ENCODE peak calls at places on chromosomes 13 and 19, in eight cellular contexts. K is cardiac fibroblast, W is ascending aorta, U is tibial artery, L is heart left ventricle, B is WTC11, T is psoas muscle, N is fibroblast of mammary gland. X is an unnamed sample.

GRCh38 chr19:13146763-13147563 is 3.2 kb downstream of the STX10 start:
- DNase-seq in K (peak; percentile 79), W (no peak), U (no peak), L (no peak), B (no peak), T (no peak), N (peak; percentile 80), X (no peak)

GRCh38 chr19:32012206-32012605 is 333.2 kb upstream of the ZNF507 start:
- DNase-seq in K (no peak), W (no peak), U (no peak), L (no peak), B (no peak), T (no peak), N (no peak), X (no peak)

GRCh38 chr13:110506859-110507566 is 54.5 kb downstream of the RAB20 start:
- DNase-seq in K (peak; percentile 45), W (peak; percentile 89), U (peak; percentile 94), L (peak; percentile 87), B (no peak), T (peak; percentile 51), N (no peak), X (no peak)

GRCh38 chr13:80359459-80360297 is 18.8 kb upstream of the SPRY2 start:
- DNase-seq in K (peak; percentile 33), W (no peak), U (no peak), L (no peak), B (peak; percentile 80), T (no peak), N (peak; percentile 30), X (no peak)

GRCh38 chr19:21256722-21257121 is 72.5 kb downstream of the ZNF708 start:
- DNase-seq in K (peak; percentile 34), W (no peak), U (no peak), L (no peak), B (peak; percentile 21), T (no peak), N (peak; percentile 12), X (no peak)

GRCh38 chr13:103805771-103806170 is 739.6 kb upstream of the SLC10A2 start:
- DNase-seq in K (no peak), W (no peak), U (no peak), L (no peak), B (no peak), T (no peak), N (no peak), X (no peak)

GRCh38 chr19:2970201-2970838 is 7.0 kb upstream of the TLE6 start:
- DNase-seq in K (peak; percentile 60), W (no peak), U (no peak), L (no peak), B (no peak), T (no peak), N (no peak), X (no peak)

GRCh38 chr13:85508683-85509329 is 290.4 kb downstream of the SLITRK6 start:
- DNase-seq in K (no peak), W (no peak), U (no peak), L (no peak), B (peak; percentile 34), T (no peak), N (peak; percentile 11), X (no peak)

GRCh38 chr19:4570423-4570822 is 10.9 kb upstream of the SEMA6B start:
- DNase-seq in K (no peak), W (no peak), U (no peak), L (no peak), B (no peak), T (no peak), N (no peak), X (no peak)

GRCh38 chr19:4568884-4569283 is 9.4 kb upstream of the SEMA6B start:
- DNase-seq in K (no peak), W (no peak), U (no peak), L (no peak), B (no peak), T (no peak), N (no peak), X (no peak)

GRCh38 chr19:4571305-4571917 is 11.9 kb upstream of the SEMA6B start:
- DNase-seq in K (no peak), W (no peak), U (no peak), L (no peak), B (no peak), T (no peak), N (no peak), X (no peak)

GRCh38 chr19:4573682-4574081 is 14.2 kb upstream of the SEMA6B start:
- DNase-seq in K (no peak), W (no peak), U (no peak), L (no peak), B (no peak), T (no peak), N (no peak), X (no peak)

DNA sequence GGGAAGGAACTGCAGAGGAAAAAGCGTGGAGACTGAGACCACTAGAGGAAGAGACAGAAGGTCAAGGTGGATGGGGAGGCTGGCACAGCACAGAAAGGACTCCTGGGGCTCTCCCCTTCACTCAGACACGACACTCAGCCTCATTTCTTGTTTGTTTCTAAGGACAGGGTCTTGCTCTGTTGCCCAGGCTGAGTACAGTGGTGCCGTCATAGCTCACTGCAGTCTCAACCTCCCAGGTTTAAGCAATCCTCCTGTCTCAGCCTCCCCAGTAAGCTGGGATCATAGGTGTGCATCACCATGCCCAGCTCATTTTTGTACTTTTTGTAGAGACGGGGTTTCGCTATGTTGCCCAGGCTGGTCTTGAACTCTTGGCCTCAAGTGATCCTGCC is 11.4 kb upstream of the SEMA6B start:
- DNase-seq in K (no peak), W (no peak), U (no peak), L (no peak), B (no peak), T (no peak), N (no peak), X (no peak)
- TF ChIP-seq CTCF in K (no peak), W (no peak), U (no peak), L (no peak), B (no peak), T (no peak), N (no peak), X (no peak)

DNA sequence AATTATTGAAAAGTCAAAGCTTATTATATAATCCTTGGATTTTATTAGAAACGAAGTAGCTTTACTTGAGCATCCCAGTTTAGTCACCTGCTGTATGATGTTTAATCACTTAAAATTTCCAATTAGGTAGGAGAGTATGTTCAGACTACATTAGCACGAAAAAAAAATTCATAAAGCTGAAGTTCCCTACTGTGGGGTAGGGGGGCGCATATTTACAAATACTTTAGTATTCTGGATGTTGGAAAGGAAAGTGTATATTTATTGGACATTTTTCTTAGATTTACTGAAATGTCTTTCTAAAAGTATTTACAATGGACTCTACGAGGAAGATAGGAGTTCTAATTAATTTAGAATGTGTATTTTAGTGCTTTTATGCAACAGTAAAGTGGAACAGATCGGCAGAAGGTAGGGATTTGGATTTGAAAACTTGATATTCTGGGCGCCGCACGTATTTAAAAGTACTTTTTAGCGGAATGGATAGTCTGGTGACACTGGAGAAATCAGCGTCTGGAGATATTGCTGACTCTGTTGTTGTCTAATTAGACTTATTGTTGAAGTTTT is 1.9 kb downstream of the CDK8 start:
- DNase-seq in K (peak; percentile 46), W (no peak), U (no peak), L (no peak), B (no peak), T (no peak), N (peak; percentile 6), X (no peak)
- TF ChIP-seq CTCF in K (peak; percentile 37), W (no peak), U (no peak), L (peak; percentile 15), B (no peak), T (no peak), N (peak; percentile 34), X (peak; percentile 37)

GRCh38 chr19:5154799-5155426 is 185.7 kb downstream of the PTPRS start:
- DNase-seq in K (no peak), W (peak; percentile 53), U (peak; percentile 58), L (no peak), B (no peak), T (no peak), N (no peak), X (no peak)

GRCh38 chr19:5153601-5154128 is 184.8 kb downstream of the KDM4B start:
- DNase-seq in K (no peak), W (no peak), U (peak; percentile 62), L (peak; percentile 24), B (no peak), T (no peak), N (no peak), X (no peak)

GRCh38 chr19:5152767-5153532 is 184.0 kb downstream of the KDM4B start:
- DNase-seq in K (no peak), W (no peak), U (no peak), L (no peak), B (no peak), T (no peak), N (no peak), X (no peak)

GRCh38 chr19:5155586-5156210 is 184.9 kb downstream of the PTPRS start:
- DNase-seq in K (no peak), W (no peak), U (no peak), L (no peak), B (no peak), T (no peak), N (no peak), X (no peak)

GRCh38 chr19:5154129-5154798 is 185.4 kb downstream of the KDM4B start:
- DNase-seq in K (peak; percentile 17), W (peak; percentile 59), U (peak; percentile 63), L (peak; percentile 28), B (peak; percentile 90), T (no peak), N (peak; percentile 10), X (no peak)
- TF ChIP-seq CTCF in K (peak; percentile 59), W (no peak), U (no peak), L (peak; percentile 18), B (peak; percentile 63), T (peak; percentile 36), N (peak; percentile 49), X (peak; percentile 43)

GRCh38 chr13:51801631-51802099 is 2.3 kb downstream of the DHRS12 start:
- DNase-seq in K (peak; percentile 38), W (peak; percentile 89), U (peak; percentile 92), L (peak; percentile 87), B (no peak), T (peak; percentile 72), N (no peak), X (no peak)
- TF ChIP-seq CTCF in K (no peak), W (no peak), U (peak; percentile 31), L (no peak), B (no peak), T (no peak), N (no peak), X (no peak)